ENCODE peak calls at places on chromosomes 11 and 22, in six cellular contexts. N is CD8-positive, alpha-beta memory T cell; I is tibial nerve; Z is CD8-positive, alpha-beta T cell; S is Peyer's patch; V is pancreas. T is an unnamed sample. For H3K27me3, the result is how much of the 10 kb centered on the place peaks cover.

GRCh38 chr11:7927635-7928034 is 3.4 kb downstream of the OR10A6 start:
- DNase-seq in I (no peak), Z (no peak), V (no peak), N (no peak), S (no peak), T (no peak)

GRCh38 chr11:304915-305833 is 2.4 kb upstream of the IFITM2 start:
- DNase-seq in S (peak), V (no peak), Z (no peak), I (peak), N (no peak), T (peak)

GRCh38 chr11:68954970-68955958 is 25.5 kb downstream of the MRGPRD start:
- DNase-seq in I (peak), N (no peak), V (no peak), Z (no peak), S (no peak), T (no peak)

GRCh38 chr11:554824-555499 is 5.6 kb downstream of the LMNTD2 start:
- DNase-seq in S (peak), N (peak), I (no peak), Z (peak), V (peak), T (peak)

GRCh38 chr11:108584973-108585372 is 8.6 kb downstream of the EXPH5 start:
- DNase-seq in Z (no peak), V (no peak), N (no peak), S (no peak), I (no peak), T (no peak)

GRCh38 chr11:100562102-100562501 is 125.0 kb upstream of the ARHGAP42 start:
- DNase-seq in I (no peak), S (no peak), N (no peak), V (no peak), Z (no peak), T (no peak)

GRCh38 chr11:125968363-125968762 is 22.5 kb downstream of the VSIG10L2 start:
- DNase-seq in N (no peak), I (no peak), Z (no peak), V (no peak), S (no peak), T (no peak)

GRCh38 chr11:125954123-125954944 is 8.5 kb downstream of the VSIG10L2 start:
- DNase-seq in S (no peak), Z (no peak), V (no peak), I (no peak), N (no peak), T (no peak)

GRCh38 chr11:28228196-28228595 is 120.0 kb downstream of the METTL15 start:
- DNase-seq in Z (no peak), V (no peak), N (no peak), I (no peak), S (no peak), T (no peak)

GRCh38 chr22:37708580-37709444 is 12.0 kb downstream of the TRIOBP start:
- DNase-seq in I (no peak), Z (no peak), V (no peak), S (no peak), N (no peak), T (no peak)

GRCh38 chr22:37709445-37709765 is 12.6 kb downstream of the TRIOBP start:
- DNase-seq in Z (no peak), S (no peak), V (no peak), I (no peak), N (no peak), T (no peak)

GRCh38 chr22:37711490-37711889 is 14.6 kb downstream of the TRIOBP start:
- DNase-seq in Z (no peak), I (no peak), S (no peak), V (no peak), N (no peak), T (no peak)

GRCh38 chr22:37713761-37714160 is 16.9 kb downstream of the TRIOBP start:
- DNase-seq in Z (no peak), S (no peak), I (no peak), V (no peak), N (no peak), T (no peak)

DNA sequence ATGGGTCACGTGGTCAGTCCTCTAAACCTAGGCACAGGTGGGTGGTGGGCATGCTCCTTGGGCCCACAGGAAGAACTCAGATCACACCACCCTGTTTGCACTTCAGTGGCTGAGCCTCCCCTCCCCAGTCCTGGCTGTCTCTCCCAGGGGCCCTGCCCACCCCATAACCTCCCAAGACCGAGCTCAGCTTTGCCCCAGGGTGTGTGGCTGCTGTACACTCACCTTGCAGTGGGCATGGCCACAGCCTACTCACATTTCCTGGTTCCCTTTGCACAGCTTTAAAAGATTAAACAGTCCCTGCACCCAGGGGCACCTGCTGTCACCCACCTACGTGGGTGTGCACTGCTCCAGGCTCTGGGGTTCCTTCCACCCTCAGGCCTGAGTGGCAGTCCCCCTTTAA is 13.8 kb downstream of the TRIOBP start:
- DNase-seq in Z (no peak), I (no peak), V (no peak), N (no peak), S (no peak), T (no peak)
- H3K27ac ChIP-seq in Z (no peak), I (no peak), V (no peak), N (no peak), S (no peak), T (no peak)

DNA sequence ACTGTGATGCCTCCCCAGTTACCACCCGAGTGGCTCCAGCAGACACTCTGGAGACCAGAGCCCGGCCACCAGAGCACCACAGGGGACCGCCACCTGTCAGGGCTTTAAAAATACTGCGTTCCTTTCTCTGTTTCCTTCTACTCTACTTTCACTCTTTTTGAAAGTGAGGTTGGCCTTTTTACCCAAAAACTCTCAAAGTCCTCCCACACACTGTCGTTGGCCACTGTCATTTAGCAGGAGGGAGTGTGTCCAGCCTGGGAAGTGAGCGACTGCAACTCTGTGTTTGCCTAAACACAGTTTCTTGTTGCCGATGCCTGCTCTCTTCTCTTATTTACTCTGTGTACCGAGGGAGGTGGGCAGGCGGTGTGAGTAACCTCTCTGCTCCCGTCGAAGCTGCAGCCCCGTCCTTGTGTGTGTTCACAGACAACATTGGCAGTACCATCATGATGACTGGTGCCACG is 90.8 kb upstream of the CLDN5 start:
- DNase-seq in I (no peak), V (no peak), S (no peak), Z (no peak), N (no peak), T (no peak)
- H3K4me3 ChIP-seq in I (no peak), V (no peak), S (no peak), Z (no peak), N (no peak), T (no peak)

DNA sequence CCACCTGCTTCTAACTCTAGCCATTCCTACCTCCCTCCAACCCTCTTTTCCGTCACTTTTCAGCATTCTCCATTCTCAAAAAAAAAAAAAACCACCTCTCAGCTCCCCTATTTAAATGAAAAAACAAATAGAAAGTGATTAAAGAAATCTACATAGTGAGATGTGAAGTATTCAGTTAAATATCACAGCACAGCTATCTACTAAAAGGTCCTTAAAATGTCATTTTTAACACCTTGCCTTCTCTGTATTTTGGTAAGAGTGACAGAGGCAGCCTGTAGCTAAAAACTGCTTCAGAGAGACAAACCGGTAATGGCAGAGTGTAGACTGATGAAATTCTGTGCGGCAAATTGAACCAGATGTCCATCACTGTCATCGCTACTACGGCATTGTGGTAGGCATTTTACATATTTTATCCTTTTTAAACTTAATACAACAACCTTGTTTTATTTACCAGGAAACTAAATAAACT is 346 bp upstream of the ALG9 start:
- DNase-seq in V (no peak), S (no peak), N (no peak), I (no peak), Z (no peak), T (no peak)
- H3K27me3 ChIP-seq in V (under half), S (under half), N (under half), I (under half), Z (under half), T (under half)

GRCh38 chr22:23550049-23550650 is 29.9 kb downstream of the IGLL1 start:
- DNase-seq in N (no peak), I (no peak), S (no peak), Z (no peak), V (no peak), T (no peak)

GRCh38 chr22:23547818-23548500 is 32.1 kb downstream of the IGLL1 start:
- DNase-seq in Z (no peak), N (no peak), V (no peak), S (no peak), I (no peak), T (no peak)

GRCh38 chr22:23549198-23549595 is 30.9 kb downstream of the IGLL1 start:
- DNase-seq in Z (no peak), I (no peak), N (no peak), S (no peak), V (no peak), T (no peak)

GRCh38 chr22:23551385-23551784 is 28.7 kb downstream of the IGLL1 start:
- DNase-seq in S (no peak), V (no peak), Z (no peak), I (no peak), N (no peak), T (no peak)

GRCh38 chr22:23548501-23549197 is 31.4 kb downstream of the IGLL1 start:
- DNase-seq in S (no peak), I (no peak), Z (no peak), N (no peak), V (no peak), T (no peak)
- H3K27ac ChIP-seq in S (no peak), I (no peak), Z (no peak), N (no peak), V (no peak), T (no peak)

GRCh38 chr11:129695543-129696308 is 119.9 kb upstream of the TMEM45B start:
- DNase-seq in V (peak), Z (peak), N (peak), I (no peak), S (peak), T (peak)
- H3K4me3 ChIP-seq in V (peak), Z (peak), N (peak), I (peak), S (peak), T (peak)

DNA sequence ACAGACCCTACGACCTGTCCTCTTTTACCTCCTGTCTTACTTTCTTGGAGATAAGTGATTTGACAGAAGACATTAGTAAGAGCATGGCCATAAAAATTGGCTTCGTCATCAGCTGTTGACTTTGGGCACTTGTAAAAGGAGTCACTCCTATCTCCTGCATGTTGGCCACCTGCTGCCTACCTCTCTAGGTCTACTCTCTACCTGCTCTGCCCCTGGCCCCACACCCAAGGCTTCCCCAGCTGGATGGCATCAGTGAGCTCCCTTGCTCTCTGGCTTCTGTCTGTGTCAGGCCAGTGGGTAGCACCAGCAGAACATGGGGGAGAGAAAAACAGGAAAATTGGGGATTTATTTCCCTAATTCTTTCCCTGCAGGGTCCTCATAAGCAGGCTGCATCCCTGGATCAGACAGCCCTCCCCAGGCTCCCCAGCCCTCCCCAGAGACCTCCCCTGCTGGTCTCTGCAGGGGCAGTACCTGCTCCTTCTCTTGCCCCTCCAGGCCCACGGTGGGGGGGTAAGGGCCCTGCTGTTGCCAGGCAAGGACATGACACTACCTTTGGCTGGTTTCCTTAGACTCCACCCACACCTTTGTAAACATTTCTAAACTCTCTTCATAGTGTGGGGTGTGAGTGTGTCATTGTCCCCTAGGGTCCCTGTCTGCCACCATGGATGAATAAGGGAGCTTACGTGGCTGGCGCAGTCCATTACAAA is 157.0 kb upstream of the NECTIN1 start:
- DNase-seq in N (no peak), S (no peak), Z (no peak), I (no peak), V (no peak), T (no peak)
- H3K27me3 ChIP-seq in N (under half), S (under half), Z (under half), I (under half), V (under half), T (under half)

GRCh38 chr22:50576806-50577696 is 1.2 kb downstream of the CPT1B start:
- DNase-seq in Z (no peak), N (no peak), V (no peak), I (no peak), S (no peak), T (no peak)

GRCh38 chr22:50579752-50580151 is 1.5 kb upstream of the CPT1B start:
- DNase-seq in N (no peak), S (no peak), I (no peak), V (no peak), Z (no peak), T (no peak)

GRCh38 chr22:50577987-50578775 is at the start of gene CPT1B:
- DNase-seq in Z (no peak), N (no peak), S (no peak), V (no peak), I (no peak), T (no peak)

GRCh38 chr22:50577697-50577986 is 585 bp downstream of the CPT1B start:
- DNase-seq in I (no peak), S (no peak), V (no peak), Z (no peak), N (no peak), T (no peak)

DNA sequence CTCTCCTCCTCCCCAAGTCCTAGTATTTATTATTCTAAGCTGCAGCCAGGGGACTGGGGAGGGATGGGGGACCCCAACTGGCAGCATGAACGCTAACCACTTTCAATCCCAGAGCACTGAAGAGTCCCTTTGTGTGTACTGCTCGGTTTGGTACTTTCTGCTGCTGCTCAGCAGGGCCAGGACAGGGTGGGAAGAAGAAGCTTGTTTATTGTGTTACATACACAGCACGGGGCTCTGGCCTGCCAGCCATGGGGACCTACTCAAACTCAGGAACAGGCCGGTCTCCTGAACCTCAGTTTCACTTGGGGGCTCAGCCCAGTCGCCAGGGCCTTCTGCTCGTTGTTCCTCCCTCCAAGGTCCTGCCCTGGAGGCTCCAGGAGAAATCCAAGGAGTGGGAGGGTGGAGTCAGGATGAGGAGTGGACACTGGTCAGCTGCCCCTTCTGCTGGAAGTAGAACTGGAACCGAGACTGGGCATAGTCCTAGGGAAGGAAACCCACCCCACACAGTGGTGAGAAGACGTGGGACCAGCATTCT is 616 bp upstream of the CPT1B start:
- DNase-seq in N (no peak), I (no peak), S (no peak), V (no peak), Z (no peak), T (no peak)
- H3K27ac ChIP-seq in N (no peak), I (peak), S (no peak), V (no peak), Z (no peak), T (no peak)

GRCh38 chr22:44360306-44360685 is 47.5 kb upstream of the SHISAL1 start:
- DNase-seq in N (no peak), I (no peak), Z (no peak), V (no peak), S (no peak), T (no peak)

GRCh38 chr22:44357962-44358553 is 45.3 kb upstream of the SHISAL1 start:
- DNase-seq in V (no peak), S (no peak), Z (no peak), N (no peak), I (no peak), T (no peak)

GRCh38 chr22:44357296-44357961 is 44.7 kb upstream of the SHISAL1 start:
- DNase-seq in S (no peak), I (no peak), V (no peak), Z (no peak), N (no peak), T (no peak)

GRCh38 chr22:44359496-44360110 is 46.9 kb upstream of the SHISAL1 start:
- DNase-seq in N (no peak), S (no peak), V (no peak), Z (no peak), I (no peak), T (no peak)

GRCh38 chr22:44358723-44359440 is 46.1 kb upstream of the SHISAL1 start:
- DNase-seq in N (no peak), S (no peak), Z (no peak), I (no peak), V (no peak), T (no peak)
- H3K4me3 ChIP-seq in N (no peak), S (no peak), Z (no peak), I (no peak), V (no peak), T (no peak)

DNA sequence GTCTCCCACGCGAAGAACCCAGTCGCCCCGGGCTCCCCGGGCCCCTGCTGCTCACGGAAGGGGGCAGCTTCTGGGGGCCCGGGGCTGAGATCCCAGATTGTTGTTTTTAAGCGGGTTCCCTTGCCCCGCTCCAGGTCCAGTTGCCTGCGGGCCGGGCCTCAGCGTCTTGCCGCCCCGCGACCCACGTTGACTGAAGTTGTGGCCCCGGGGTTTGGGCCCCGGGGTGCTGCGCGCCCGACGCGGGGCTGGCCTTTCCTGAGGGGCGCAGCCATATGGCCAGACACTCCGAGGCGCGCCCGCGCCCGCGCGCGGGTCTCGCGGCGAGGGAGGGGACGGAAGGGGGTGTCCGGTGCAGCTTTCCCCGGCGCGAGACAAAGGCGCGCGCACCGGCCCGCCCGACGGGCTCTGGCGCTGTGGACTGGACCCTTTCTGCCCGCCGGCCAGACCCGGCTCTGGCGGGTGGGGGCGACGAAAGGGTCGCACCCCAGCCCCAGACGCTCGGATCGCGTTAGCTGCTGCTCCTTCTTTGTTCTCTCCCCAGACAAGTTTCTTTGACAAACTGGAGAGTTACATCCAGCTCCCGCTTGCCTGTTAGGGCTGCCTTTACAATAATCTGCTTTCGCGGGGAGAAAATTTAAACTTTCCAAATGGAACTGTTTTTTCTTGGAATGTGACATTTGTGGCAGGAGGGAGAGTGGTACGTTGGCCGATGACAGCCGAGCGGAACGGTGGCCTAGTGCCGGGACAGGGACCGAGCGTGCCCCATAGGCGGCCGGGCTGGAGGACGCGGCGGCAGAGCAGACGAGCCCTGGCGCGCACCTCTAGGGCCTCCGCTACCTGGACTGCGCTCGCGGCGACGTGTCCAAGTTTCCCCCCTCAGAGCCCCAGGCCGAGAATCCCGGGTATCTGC is 701 bp downstream of the AMOTL1 start:
- DNase-seq in N (no peak), V (peak), Z (no peak), I (peak), S (no peak), T (no peak)
- H3K27me3 ChIP-seq in N (under half), V (under half), Z (under half), I (under half), S (under half), T (under half)

DNA sequence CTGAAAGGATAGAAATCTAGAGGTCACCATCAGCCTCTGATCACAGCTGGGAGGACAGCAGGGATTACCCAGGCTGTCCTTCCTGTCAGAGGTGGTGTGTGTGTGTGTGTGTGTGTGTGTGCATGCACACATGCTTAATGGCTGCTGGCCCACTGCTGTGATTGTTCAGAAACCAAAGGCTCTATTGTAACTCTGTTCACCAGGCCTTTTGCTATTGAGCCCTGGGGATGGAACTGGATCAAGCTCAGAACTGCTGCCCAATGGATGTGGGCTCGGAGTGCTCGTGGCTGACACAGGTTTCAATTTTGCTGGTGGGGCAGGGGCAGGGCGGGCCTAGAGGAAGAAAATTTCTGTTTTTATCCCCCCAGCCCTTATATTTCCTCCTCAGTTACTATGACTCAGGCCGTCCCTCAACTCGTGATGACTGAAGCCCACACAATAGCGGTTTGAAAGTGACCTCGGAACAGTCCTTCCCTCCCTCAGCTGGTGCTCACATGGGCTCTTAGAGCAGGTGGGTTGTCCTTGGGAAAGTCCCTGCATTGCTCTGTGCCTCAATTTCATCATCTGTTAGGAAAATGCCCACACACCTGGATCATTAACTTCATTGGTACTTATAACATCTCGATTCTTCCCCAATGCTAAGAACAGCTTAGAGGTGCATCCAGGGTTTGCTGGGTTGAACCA is 359.2 kb downstream of the TENM4 start:
- DNase-seq in N (no peak), V (no peak), I (no peak), Z (no peak), S (no peak), T (no peak)
- H3K27ac ChIP-seq in N (no peak), V (peak), I (no peak), Z (no peak), S (no peak), T (no peak)

T was measured in CD4-positive, alpha-beta memory T cell.